ENCODE peak calls at places on chromosomes 12 and 14, in six cellular contexts. K is HuH-7, V is body of pancreas, S is GM23248, N is GM13977, L is epithelial cell of esophagus. H is an unnamed sample.
A peak's percentile ranks its signal among the peaks of the same experiment; 100 is the strongest.

GRCh38 chr12:106193404-106194215 is 54.2 kb downstream of the CKAP4 start:
- DNase-seq in V (no peak), K (no peak), L (no peak), N (no peak), S (peak; percentile 9), H (no peak)

GRCh38 chr12:122614839-122615238 is 87.8 kb downstream of the KNTC1 start:
- DNase-seq in V (no peak), S (peak; percentile 64), K (no peak), L (no peak), N (no peak), H (no peak)

GRCh38 chr12:102350070-102350469 is 130.3 kb downstream of the IGF1 start:
- DNase-seq in V (no peak), K (no peak), N (no peak), L (no peak), S (no peak), H (no peak)

GRCh38 chr12:122166422-122167327 is 7.3 kb downstream of the IL31 start:
- DNase-seq in V (no peak), K (no peak), N (peak; percentile 64), S (no peak), L (no peak), H (peak; percentile 79)

GRCh38 chr14:78075610-78076277 is 94.4 kb upstream of the NRXN3 start:
- DNase-seq in L (no peak), K (no peak), S (no peak), V (no peak), N (no peak), H (no peak)

GRCh38 chr12:60689137-60689536 is 1093.3 kb downstream of the SLC16A7 start:
- DNase-seq in K (no peak), V (no peak), L (peak; percentile 36), S (no peak), N (no peak), H (no peak)

GRCh38 chr14:42814817-42815216 is 1208.1 kb downstream of the LRFN5 start:
- DNase-seq in L (no peak), N (no peak), K (no peak), V (no peak), S (no peak), H (no peak)

GRCh38 chr14:89566644-89567411 is 149.8 kb upstream of the FOXN3 start:
- DNase-seq in L (no peak), V (no peak), S (no peak), K (no peak), N (no peak), H (no peak)

GRCh38 chr14:29926701-29927595 is 699 bp downstream of the PRKD1 start:
- DNase-seq in K (peak; percentile 68), N (peak; percentile 55), S (peak; percentile 75), V (peak; percentile 78), L (peak; percentile 25), H (peak; percentile 10)

GRCh38 chr12:32272465-32272864 is 126.9 kb upstream of the FGD4 start:
- DNase-seq in V (no peak), N (no peak), L (no peak), K (no peak), S (no peak), H (no peak)

GRCh38 chr12:104504151-104504550 is 47.4 kb downstream of the CHST11 start:
- DNase-seq in N (no peak), L (no peak), S (no peak), V (no peak), K (no peak), H (no peak)

GRCh38 chr12:118981285-118982201 is at the start of gene SRRM4:
- DNase-seq in V (peak; percentile 16), K (no peak), S (peak; percentile 14), N (no peak), L (no peak), H (no peak)

GRCh38 chr14:75427482-75428229 is at the start of gene JDP2:
- DNase-seq in L (peak; percentile 69), S (peak; percentile 92), V (peak; percentile 94), N (peak; percentile 69), K (peak; percentile 77), H (peak; percentile 77)

GRCh38 chr12:22334696-22335290 is at the start of gene ST8SIA1:
- DNase-seq in N (peak; percentile 56), L (peak; percentile 22), K (peak; percentile 61), V (peak; percentile 31), S (peak; percentile 44), H (no peak)

GRCh38 chr12:110320548-110320947 is 39.5 kb downstream of the ATP2A2 start:
- DNase-seq in V (no peak), K (no peak), L (no peak), N (no peak), S (no peak), H (no peak)

GRCh38 chr12:75658826-75659823 is 147.7 kb upstream of the KRR1 start:
- DNase-seq in N (no peak), S (peak; percentile 86), L (peak; percentile 85), V (no peak), K (no peak), H (no peak)

GRCh38 chr14:24042733-24043132 is 9.1 kb upstream of the CARMIL3 start:
- DNase-seq in N (no peak), V (peak; percentile 79), S (no peak), L (no peak), K (no peak), H (no peak)

GRCh38 chr12:132133952-132134652 is 10.0 kb downstream of the DDX51 start:
- DNase-seq in K (no peak), V (no peak), L (no peak), S (no peak), N (no peak), H (no peak)

GRCh38 chr14:36513012-36513420 is 7.0 kb downstream of the NKX2-1 start:
- DNase-seq in S (no peak), V (no peak), L (no peak), N (peak; percentile 10), K (no peak), H (no peak)

H was measured in GM06990.